ENCODE peak calls at places on chromosomes 11 and 22, in four cellular contexts. One of them, this sample, is unnamed.

GRCh38 chr11:85619497-85619896 is 7.6 kb downstream of the DLG2 start:
- DNase-seq in transverse colon: no peak
- DNase-seq in astrocyte of the spinal cord: no peak
- DNase-seq in right lobe of liver: peak
- DNase-seq in this sample: no peak

GRCh38 chr22:29750559-29750958 is 16.2 kb downstream of the ZMAT5 start:
- DNase-seq in astrocyte of the spinal cord: no peak
- DNase-seq in transverse colon: no peak
- DNase-seq in right lobe of liver: peak
- DNase-seq in this sample: no peak

GRCh38 chr11:45161252-45162063 is 15.0 kb downstream of the PRDM11 start:
- DNase-seq in transverse colon: no peak
- DNase-seq in astrocyte of the spinal cord: no peak
- DNase-seq in right lobe of liver: peak
- DNase-seq in this sample: no peak

GRCh38 chr22:36102995-36103394 is 57.6 kb downstream of the APOL3 start:
- DNase-seq in transverse colon: no peak
- DNase-seq in right lobe of liver: no peak
- DNase-seq in astrocyte of the spinal cord: no peak
- DNase-seq in this sample: no peak

GRCh38 chr11:100890779-100891178 is 203.7 kb downstream of the ARHGAP42 start:
- DNase-seq in transverse colon: no peak
- DNase-seq in right lobe of liver: no peak
- DNase-seq in astrocyte of the spinal cord: peak
- DNase-seq in this sample: no peak

GRCh38 chr22:21064917-21065864 is 19.4 kb downstream of the LRRC74B start:
- DNase-seq in astrocyte of the spinal cord: no peak
- DNase-seq in transverse colon: no peak
- DNase-seq in right lobe of liver: no peak
- DNase-seq in this sample: no peak

GRCh38 chr11:99351620-99352019 is 330.9 kb downstream of the CNTN5 start:
- DNase-seq in right lobe of liver: no peak
- DNase-seq in astrocyte of the spinal cord: peak
- DNase-seq in transverse colon: no peak
- DNase-seq in this sample: no peak

GRCh38 chr11:34792814-34793241 is 123.4 kb downstream of the APIP start:
- DNase-seq in transverse colon: no peak
- DNase-seq in right lobe of liver: peak
- DNase-seq in astrocyte of the spinal cord: no peak
- DNase-seq in this sample: no peak

GRCh38 chr22:35126993-35127392 is 61.0 kb downstream of the ISX start:
- DNase-seq in astrocyte of the spinal cord: no peak
- DNase-seq in transverse colon: no peak
- DNase-seq in right lobe of liver: no peak
- DNase-seq in this sample: no peak

DNA sequence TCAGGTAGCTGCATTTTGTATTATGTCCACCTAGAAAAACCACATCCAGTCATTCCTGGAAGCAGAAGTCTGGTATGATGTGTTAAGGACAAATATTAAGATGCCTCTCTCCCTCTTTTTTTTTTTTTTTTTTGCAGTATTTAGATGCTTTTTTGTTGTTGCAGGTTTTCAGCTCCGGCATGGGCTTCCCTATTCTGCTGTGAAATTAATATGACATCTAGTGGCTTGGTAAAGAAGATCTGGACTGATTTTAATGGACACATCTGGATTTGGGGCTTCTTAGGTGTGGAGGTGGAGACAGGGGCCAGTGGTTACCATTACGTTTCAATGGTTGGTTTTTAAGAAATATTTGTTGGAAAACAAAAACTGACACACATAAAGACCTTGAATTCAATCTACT is 47.5 kb upstream of the RASSF10 start:
- DNase-seq in transverse colon: no peak
- DNase-seq in astrocyte of the spinal cord: peak
- DNase-seq in right lobe of liver: no peak
- DNase-seq in this sample: no peak
- TF ChIP-seq CTCF in transverse colon: no peak
- TF ChIP-seq CTCF in astrocyte of the spinal cord: peak
- TF ChIP-seq CTCF in right lobe of liver: no peak
- TF ChIP-seq CTCF in this sample: peak

DNA sequence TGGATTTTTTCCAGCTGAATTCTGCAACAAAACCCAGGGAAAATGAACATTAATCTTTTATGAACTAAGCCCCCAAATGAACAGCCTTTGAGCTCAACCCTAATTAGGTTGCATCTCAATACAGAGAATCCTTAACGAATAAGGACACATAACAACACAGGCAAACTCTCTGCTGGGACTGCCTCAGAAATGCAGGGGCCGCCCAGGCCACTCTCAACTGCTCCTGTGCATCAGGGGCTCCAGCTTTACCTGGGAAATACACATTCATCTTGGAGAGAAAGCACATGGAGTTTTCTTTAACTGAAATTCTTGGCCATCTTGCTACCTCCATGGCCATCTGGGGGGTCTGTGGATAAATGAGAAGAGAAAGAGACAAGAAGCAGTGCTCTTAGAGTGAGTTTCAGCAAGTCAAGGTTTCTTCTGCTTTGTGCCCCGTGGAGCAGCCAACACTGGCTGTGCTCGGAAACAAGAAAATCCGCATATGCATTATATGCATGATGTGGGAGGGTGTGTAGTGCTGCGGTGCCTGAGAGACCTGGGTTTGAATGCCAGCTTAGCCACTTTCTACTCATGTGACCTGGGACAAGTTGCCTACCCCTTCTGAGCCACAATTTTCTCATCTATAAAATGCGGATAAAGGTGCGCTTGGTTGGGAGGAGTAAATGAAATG is 81.9 kb upstream of the RCN1 start:
- DNase-seq in right lobe of liver: no peak
- DNase-seq in astrocyte of the spinal cord: no peak
- DNase-seq in transverse colon: no peak
- DNase-seq in this sample: no peak
- TF ChIP-seq CTCF in right lobe of liver: no peak
- TF ChIP-seq CTCF in astrocyte of the spinal cord: no peak
- TF ChIP-seq CTCF in transverse colon: no peak
- TF ChIP-seq CTCF in this sample: no peak

GRCh38 chr11:92136792-92137191 is 87.8 kb upstream of the FAT3 start:
- DNase-seq in transverse colon: no peak
- DNase-seq in right lobe of liver: no peak
- DNase-seq in astrocyte of the spinal cord: no peak
- DNase-seq in this sample: no peak
- TF ChIP-seq CTCF in transverse colon: no peak
- TF ChIP-seq CTCF in right lobe of liver: peak
- TF ChIP-seq CTCF in astrocyte of the spinal cord: no peak
- TF ChIP-seq CTCF in this sample: no peak

GRCh38 chr11:120432056-120433018 is 79.2 kb upstream of the GRIK4 start:
- DNase-seq in transverse colon: no peak
- DNase-seq in astrocyte of the spinal cord: peak
- DNase-seq in right lobe of liver: no peak
- DNase-seq in this sample: no peak

DNA sequence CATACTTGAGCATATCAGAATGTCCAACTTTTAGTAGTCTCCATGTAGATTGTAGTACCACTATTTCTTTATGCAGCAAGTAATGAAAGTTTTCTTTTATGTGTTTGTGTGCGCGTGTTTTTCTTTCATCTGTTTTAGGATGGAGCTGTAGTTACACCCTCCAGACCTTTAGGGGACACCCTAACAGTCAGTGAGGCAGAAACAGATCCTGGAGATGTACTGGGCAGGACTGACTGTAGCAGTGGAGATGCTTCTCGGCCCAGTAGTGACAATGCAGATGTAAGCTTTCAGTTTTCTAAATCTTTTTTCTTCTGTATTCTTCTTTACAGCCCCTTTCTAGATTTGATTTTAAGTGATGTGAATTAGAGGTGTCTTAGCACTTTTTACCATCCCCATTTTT is 79.9 kb upstream of the GRIK4 start:
- DNase-seq in astrocyte of the spinal cord: no peak
- DNase-seq in right lobe of liver: no peak
- DNase-seq in transverse colon: no peak
- DNase-seq in this sample: no peak
- TF ChIP-seq CTCF in astrocyte of the spinal cord: peak
- TF ChIP-seq CTCF in right lobe of liver: no peak
- TF ChIP-seq CTCF in transverse colon: no peak
- TF ChIP-seq CTCF in this sample: peak

DNA sequence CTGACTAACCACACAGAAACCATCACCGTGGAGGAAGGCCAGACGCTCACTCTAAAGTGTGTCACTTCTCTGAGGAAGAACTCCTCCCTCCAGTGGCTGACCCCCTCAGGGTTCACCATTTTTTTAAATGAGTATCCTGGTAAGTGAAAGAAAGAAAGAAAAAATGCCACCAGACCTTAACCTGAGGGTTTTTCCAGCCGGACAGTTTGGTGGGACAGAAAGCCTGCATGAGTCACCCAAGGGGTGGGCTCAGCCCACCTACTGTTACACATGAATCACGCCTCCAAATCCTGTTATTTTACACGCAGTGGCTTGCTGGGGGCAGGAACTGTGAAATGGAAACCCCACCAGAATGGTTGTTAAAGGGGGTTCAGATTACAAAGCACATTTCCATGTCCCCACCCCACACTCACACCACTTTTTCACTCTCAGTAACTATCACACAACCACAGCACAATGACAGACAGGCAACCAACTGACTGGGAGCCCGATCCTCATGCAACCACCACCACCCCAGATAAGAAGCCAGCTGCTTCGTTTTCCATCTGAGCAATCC is 11.9 kb downstream of the CRTAM start:
- DNase-seq in astrocyte of the spinal cord: peak
- DNase-seq in transverse colon: no peak
- DNase-seq in right lobe of liver: no peak
- DNase-seq in this sample: no peak
- TF ChIP-seq CTCF in astrocyte of the spinal cord: no peak
- TF ChIP-seq CTCF in transverse colon: no peak
- TF ChIP-seq CTCF in right lobe of liver: no peak
- TF ChIP-seq CTCF in this sample: peak

DNA sequence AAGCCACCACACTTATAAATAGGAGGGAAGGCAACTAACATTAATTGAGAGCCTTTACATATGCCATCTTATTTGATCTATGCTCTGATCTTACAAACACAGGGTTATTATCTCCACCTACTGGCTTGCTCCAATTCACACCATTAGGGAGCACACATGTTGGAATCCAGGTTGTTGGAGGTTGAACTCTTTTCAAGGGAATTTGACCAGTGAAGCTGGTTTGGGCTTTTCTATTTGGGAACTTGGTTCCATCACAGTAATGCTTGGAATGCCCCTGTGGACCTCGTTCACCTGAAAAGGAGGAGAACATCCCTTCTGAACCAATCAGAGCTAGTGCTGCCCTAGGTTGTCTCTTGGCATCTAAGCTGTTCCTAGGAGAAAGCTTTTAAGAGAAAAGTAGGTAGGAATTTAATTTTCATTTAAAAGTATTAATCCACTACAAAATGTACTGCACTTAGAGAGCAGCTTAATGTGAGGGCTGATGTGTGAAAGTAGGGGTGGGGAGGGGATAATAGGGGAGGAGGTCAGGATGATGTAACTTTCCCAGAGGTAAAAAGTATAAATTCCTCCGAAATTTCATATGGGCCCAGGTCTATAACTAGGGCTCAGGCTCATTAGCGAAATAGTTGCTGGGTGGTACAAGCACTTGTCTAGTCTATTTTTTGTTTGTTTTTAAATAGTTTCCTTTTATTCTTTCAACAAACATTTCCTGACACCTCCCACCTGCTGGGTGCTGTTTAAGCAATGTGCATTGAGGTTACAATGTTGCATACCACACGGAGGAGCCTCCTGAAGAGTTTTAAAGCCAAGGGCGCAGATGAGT is 7.6 kb upstream of the MICAL2 start:
- DNase-seq in right lobe of liver: no peak
- DNase-seq in transverse colon: no peak
- DNase-seq in astrocyte of the spinal cord: no peak
- DNase-seq in this sample: no peak
- TF ChIP-seq CTCF in right lobe of liver: peak
- TF ChIP-seq CTCF in transverse colon: peak
- TF ChIP-seq CTCF in astrocyte of the spinal cord: peak
- TF ChIP-seq CTCF in this sample: no peak

GRCh38 chr11:74870485-74870884 is 78.4 kb downstream of the XRRA1 start:
- DNase-seq in right lobe of liver: no peak
- DNase-seq in astrocyte of the spinal cord: peak
- DNase-seq in transverse colon: no peak
- DNase-seq in this sample: no peak
- TF ChIP-seq CTCF in right lobe of liver: peak
- TF ChIP-seq CTCF in astrocyte of the spinal cord: peak
- TF ChIP-seq CTCF in transverse colon: no peak
- TF ChIP-seq CTCF in this sample: no peak

This sample was measured in osteocyte.